ENCODE peak calls at places on chromosome 6, in five cellular contexts. G is anterior cingulate cortex; S is CD4-positive, alpha-beta T cell; C is pancreas; V is T-helper 1 cell. Y is an unnamed sample.

GRCh38 chr6:2630362-2630761 is 120.4 kb downstream of the MYLK4 start:
- DNase-seq in G (no peak), S (no peak), C (peak), V (no peak), Y (no peak)

GRCh38 chr6:131199568-131200272 is 64.5 kb downstream of the AKAP7 start:
- DNase-seq in G (no peak), S (peak), C (no peak), V (peak), Y (peak)

GRCh38 chr6:88360203-88360797 is 194.2 kb upstream of the CNR1 start:
- DNase-seq in G (no peak), S (no peak), C (no peak), V (no peak), Y (no peak)

GRCh38 chr6:123888779-123889513 is 85.3 kb downstream of the NKAIN2 start:
- DNase-seq in G (no peak), S (no peak), C (no peak), V (no peak), Y (no peak)

GRCh38 chr6:150028799-150029198 is 3.5 kb upstream of the RAET1L start:
- DNase-seq in G (no peak), S (no peak), C (no peak), V (no peak), Y (no peak)

GRCh38 chr6:26312501-26313390 is 52.3 kb upstream of the BTN3A2 start:
- DNase-seq in G (peak), S (peak), C (peak), V (peak), Y (peak)

GRCh38 chr6:31784270-31784925 is 7.3 kb upstream of the VWA7 start:
- DNase-seq in G (no peak), S (no peak), C (no peak), V (no peak), Y (no peak)

GRCh38 chr6:44534291-44534690 is 146.8 kb downstream of the CDC5L start:
- DNase-seq in G (no peak), S (no peak), C (no peak), V (no peak), Y (no peak)

GRCh38 chr6:99589290-99589672 is 17.4 kb upstream of the PRDM13 start:
- DNase-seq in G (no peak), S (no peak), C (no peak), V (no peak), Y (no peak)

GRCh38 chr6:53761036-53761435 is 33.8 kb upstream of the LRRC1 start:
- DNase-seq in G (no peak), S (no peak), C (no peak), V (no peak), Y (no peak)

GRCh38 chr6:89655122-89655521 is 16.6 kb upstream of the LYRM2 start:
- DNase-seq in G (no peak), S (no peak), C (no peak), V (no peak), Y (no peak)

GRCh38 chr6:167096991-167097390 is 25.9 kb upstream of the CCR6 start:
- DNase-seq in G (no peak), S (no peak), C (no peak), V (no peak), Y (no peak)

GRCh38 chr6:4008324-4009047 is 70.5 kb downstream of the FAM217A start:
- DNase-seq in G (no peak), S (no peak), C (peak), V (peak), Y (no peak)

GRCh38 chr6:11675610-11676009 is 103.0 kb downstream of the ADTRP start:
- DNase-seq in G (no peak), S (no peak), C (no peak), V (peak), Y (no peak)

GRCh38 chr6:156658186-156658585 is 119.0 kb upstream of the ARID1B start:
- DNase-seq in G (no peak), S (no peak), C (no peak), V (no peak), Y (no peak)

GRCh38 chr6:101178748-101179147 is 214.8 kb upstream of the GRIK2 start:
- DNase-seq in G (no peak), S (no peak), C (no peak), V (no peak), Y (no peak)

GRCh38 chr6:87045521-87046075 is 49.3 kb downstream of the CGA start:
- DNase-seq in G (no peak), S (no peak), C (no peak), V (no peak), Y (no peak)

GRCh38 chr6:134419717-134420116 is 101.8 kb upstream of the SGK1 start:
- DNase-seq in G (no peak), S (no peak), C (no peak), V (no peak), Y (no peak)